ENCODE peak calls at places on chromosomes 12 and 14, in five cellular contexts. One of them, this sample, is unnamed.

GRCh38 chr12:55926738-55927587 is 731 bp downstream of the PYM1 start:
- DNase-seq in MM.1S: peak; percentile 91
- DNase-seq in GM12865: peak; percentile 97
- DNase-seq in esophagus squamous epithelium: peak; percentile 56
- DNase-seq in lower leg skin: peak; percentile 89
- DNase-seq in this sample: peak; percentile 77

GRCh38 chr12:106581543-106582263 is 1.1 kb upstream of the RFX4 start:
- DNase-seq in lower leg skin: no peak
- DNase-seq in esophagus squamous epithelium: no peak
- DNase-seq in GM12865: no peak
- DNase-seq in MM.1S: no peak
- DNase-seq in this sample: no peak

GRCh38 chr14:63896278-63896720 is 43.5 kb downstream of the SYNE2 start:
- DNase-seq in esophagus squamous epithelium: no peak
- DNase-seq in GM12865: no peak
- DNase-seq in MM.1S: no peak
- DNase-seq in lower leg skin: peak; percentile 24
- DNase-seq in this sample: no peak

GRCh38 chr14:73248294-73248868 is 11.1 kb downstream of the PAPLN start:
- DNase-seq in MM.1S: no peak
- DNase-seq in GM12865: peak; percentile 82
- DNase-seq in lower leg skin: no peak
- DNase-seq in esophagus squamous epithelium: no peak
- DNase-seq in this sample: no peak

GRCh38 chr12:50019524-50019923 is 5.8 kb downstream of the RACGAP1 start:
- DNase-seq in lower leg skin: no peak
- DNase-seq in GM12865: no peak
- DNase-seq in esophagus squamous epithelium: no peak
- DNase-seq in MM.1S: no peak
- DNase-seq in this sample: no peak

GRCh38 chr14:61475316-61475715 is 153.9 kb downstream of the PRKCH start:
- DNase-seq in MM.1S: peak; percentile 48
- DNase-seq in GM12865: peak; percentile 76
- DNase-seq in esophagus squamous epithelium: no peak
- DNase-seq in lower leg skin: no peak
- DNase-seq in this sample: no peak

GRCh38 chr14:33218030-33218429 is 279.4 kb downstream of the NPAS3 start:
- DNase-seq in MM.1S: no peak
- DNase-seq in GM12865: no peak
- DNase-seq in esophagus squamous epithelium: no peak
- DNase-seq in lower leg skin: no peak
- DNase-seq in this sample: no peak

GRCh38 chr14:20808084-20808483 is 5.4 kb upstream of the RNASE1 start:
- DNase-seq in lower leg skin: no peak
- DNase-seq in esophagus squamous epithelium: no peak
- DNase-seq in MM.1S: no peak
- DNase-seq in GM12865: no peak
- DNase-seq in this sample: no peak

GRCh38 chr14:90556050-90556477 is 159.2 kb downstream of the CALM1 start:
- DNase-seq in MM.1S: no peak
- DNase-seq in GM12865: no peak
- DNase-seq in lower leg skin: no peak
- DNase-seq in esophagus squamous epithelium: no peak
- DNase-seq in this sample: no peak

GRCh38 chr14:104108570-104109060 is 23.1 kb downstream of the ASPG start:
- DNase-seq in GM12865: no peak
- DNase-seq in MM.1S: no peak
- DNase-seq in lower leg skin: no peak
- DNase-seq in esophagus squamous epithelium: no peak
- DNase-seq in this sample: no peak

GRCh38 chr12:125999643-126000042 is 934.4 kb downstream of the AACS start:
- DNase-seq in esophagus squamous epithelium: no peak
- DNase-seq in lower leg skin: no peak
- DNase-seq in MM.1S: no peak
- DNase-seq in GM12865: no peak
- DNase-seq in this sample: no peak

GRCh38 chr12:126093911-126094310 is 1028.7 kb downstream of the AACS start:
- DNase-seq in GM12865: no peak
- DNase-seq in esophagus squamous epithelium: no peak
- DNase-seq in lower leg skin: no peak
- DNase-seq in MM.1S: no peak
- DNase-seq in this sample: no peak

GRCh38 chr12:120887253-120888043 is 16.7 kb downstream of the SPPL3 start:
- DNase-seq in lower leg skin: no peak
- DNase-seq in GM12865: no peak
- DNase-seq in esophagus squamous epithelium: no peak
- DNase-seq in MM.1S: peak; percentile 12
- DNase-seq in this sample: no peak

GRCh38 chr12:121534495-121535148 is 46.2 kb downstream of the KDM2B start:
- DNase-seq in esophagus squamous epithelium: no peak
- DNase-seq in MM.1S: peak; percentile 25
- DNase-seq in GM12865: peak; percentile 77
- DNase-seq in lower leg skin: no peak
- DNase-seq in this sample: no peak

GRCh38 chr12:23950775-23951391 is 1.4 kb upstream of the SOX5 start:
- DNase-seq in esophagus squamous epithelium: no peak
- DNase-seq in MM.1S: no peak
- DNase-seq in lower leg skin: no peak
- DNase-seq in GM12865: no peak
- DNase-seq in this sample: no peak

GRCh38 chr12:51833446-51834227 is 14.9 kb downstream of the FIGNL2 start:
- DNase-seq in GM12865: no peak
- DNase-seq in esophagus squamous epithelium: no peak
- DNase-seq in MM.1S: no peak
- DNase-seq in lower leg skin: no peak
- DNase-seq in this sample: no peak

GRCh38 chr12:77995436-77996167 is 164.9 kb downstream of the NAV3 start:
- DNase-seq in GM12865: peak; percentile 72
- DNase-seq in esophagus squamous epithelium: no peak
- DNase-seq in MM.1S: no peak
- DNase-seq in lower leg skin: no peak
- DNase-seq in this sample: no peak

GRCh38 chr12:98909749-98910148 is 264.7 kb downstream of the APAF1 start:
- DNase-seq in GM12865: no peak
- DNase-seq in esophagus squamous epithelium: no peak
- DNase-seq in lower leg skin: no peak
- DNase-seq in MM.1S: no peak
- DNase-seq in this sample: no peak

GRCh38 chr12:95146767-95147166 is 70.5 kb downstream of the FGD6 start:
- DNase-seq in MM.1S: no peak
- DNase-seq in esophagus squamous epithelium: no peak
- DNase-seq in lower leg skin: no peak
- DNase-seq in GM12865: no peak
- DNase-seq in this sample: no peak

GRCh38 chr14:104299993-104300761 is 161.8 kb downstream of the KIF26A start:
- DNase-seq in GM12865: no peak
- DNase-seq in MM.1S: no peak
- DNase-seq in lower leg skin: no peak
- DNase-seq in esophagus squamous epithelium: no peak
- DNase-seq in this sample: no peak

GRCh38 chr14:34113051-34113511 is 162.2 kb upstream of the EGLN3 start:
- DNase-seq in lower leg skin: no peak
- DNase-seq in MM.1S: no peak
- DNase-seq in esophagus squamous epithelium: no peak
- DNase-seq in GM12865: no peak
- DNase-seq in this sample: no peak

GRCh38 chr14:21063479-21063878 is 5.9 kb downstream of the RNASE8 start:
- DNase-seq in GM12865: no peak
- DNase-seq in MM.1S: no peak
- DNase-seq in lower leg skin: no peak
- DNase-seq in esophagus squamous epithelium: no peak
- DNase-seq in this sample: no peak

GRCh38 chr12:101891462-101891971 is 14.1 kb downstream of the DRAM1 start:
- DNase-seq in MM.1S: peak; percentile 25
- DNase-seq in lower leg skin: peak; percentile 40
- DNase-seq in GM12865: peak; percentile 70
- DNase-seq in esophagus squamous epithelium: no peak
- DNase-seq in this sample: peak; percentile 55

GRCh38 chr12:88684610-88685009 is 104.3 kb upstream of the KITLG start:
- DNase-seq in MM.1S: no peak
- DNase-seq in GM12865: no peak
- DNase-seq in lower leg skin: no peak
- DNase-seq in esophagus squamous epithelium: no peak
- DNase-seq in this sample: no peak

DNA sequence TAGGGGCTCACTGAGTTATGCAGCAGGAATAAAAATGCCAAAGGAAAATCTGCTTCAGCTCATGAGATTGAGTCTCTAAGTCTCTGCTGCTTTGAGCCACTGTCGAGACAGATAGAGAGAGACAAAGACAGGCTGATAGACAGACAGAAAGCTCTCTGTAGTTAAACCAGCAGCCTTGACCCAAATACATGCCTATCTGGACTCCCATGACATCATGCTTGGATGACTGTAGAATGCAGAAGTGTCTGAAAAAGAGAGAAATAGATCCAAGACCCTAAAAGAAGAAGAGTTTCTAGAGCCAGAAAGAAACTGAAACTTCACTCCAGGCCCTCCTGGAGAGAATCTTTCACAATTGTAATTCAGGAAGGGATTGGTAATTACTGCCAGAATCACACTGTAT is 122.6 kb upstream of the PLXNC1 start:
- DNase-seq in MM.1S: no peak
- DNase-seq in esophagus squamous epithelium: no peak
- DNase-seq in GM12865: no peak
- DNase-seq in lower leg skin: no peak
- DNase-seq in this sample: no peak
- H3K4me3 ChIP-seq in MM.1S: no peak overlapping the region
- H3K4me3 ChIP-seq in esophagus squamous epithelium: no peak overlapping the region
- H3K4me3 ChIP-seq in GM12865: no peak overlapping the region
- H3K4me3 ChIP-seq in lower leg skin: no peak overlapping the region
- H3K4me3 ChIP-seq in this sample: no peak overlapping the region

GRCh38 chr12:76078748-76079147 is 5.7 kb downstream of the NAP1L1 start:
- DNase-seq in esophagus squamous epithelium: no peak
- DNase-seq in GM12865: no peak
- DNase-seq in lower leg skin: no peak
- DNase-seq in MM.1S: no peak
- DNase-seq in this sample: no peak

GRCh38 chr12:76080017-76080728 is 4.3 kb downstream of the NAP1L1 start:
- DNase-seq in esophagus squamous epithelium: no peak
- DNase-seq in MM.1S: no peak
- DNase-seq in lower leg skin: no peak
- DNase-seq in GM12865: no peak
- DNase-seq in this sample: no peak

GRCh38 chr12:76083246-76083735 is 1.2 kb downstream of the NAP1L1 start:
- DNase-seq in lower leg skin: no peak
- DNase-seq in esophagus squamous epithelium: no peak
- DNase-seq in MM.1S: no peak
- DNase-seq in GM12865: no peak
- DNase-seq in this sample: no peak

GRCh38 chr12:76081909-76082308 is 2.6 kb downstream of the NAP1L1 start:
- DNase-seq in lower leg skin: no peak
- DNase-seq in MM.1S: no peak
- DNase-seq in GM12865: no peak
- DNase-seq in esophagus squamous epithelium: no peak
- DNase-seq in this sample: no peak

GRCh38 chr12:76080729-76081415 is 3.6 kb downstream of the NAP1L1 start:
- DNase-seq in esophagus squamous epithelium: no peak
- DNase-seq in lower leg skin: no peak
- DNase-seq in GM12865: peak; percentile 18
- DNase-seq in MM.1S: no peak
- DNase-seq in this sample: no peak
- TF ChIP-seq CTCF in esophagus squamous epithelium: no peak
- TF ChIP-seq CTCF in lower leg skin: no peak
- TF ChIP-seq CTCF in GM12865: peak; percentile 16
- TF ChIP-seq CTCF in MM.1S: peak; percentile 28
- TF ChIP-seq CTCF in this sample: peak; percentile 19

DNA sequence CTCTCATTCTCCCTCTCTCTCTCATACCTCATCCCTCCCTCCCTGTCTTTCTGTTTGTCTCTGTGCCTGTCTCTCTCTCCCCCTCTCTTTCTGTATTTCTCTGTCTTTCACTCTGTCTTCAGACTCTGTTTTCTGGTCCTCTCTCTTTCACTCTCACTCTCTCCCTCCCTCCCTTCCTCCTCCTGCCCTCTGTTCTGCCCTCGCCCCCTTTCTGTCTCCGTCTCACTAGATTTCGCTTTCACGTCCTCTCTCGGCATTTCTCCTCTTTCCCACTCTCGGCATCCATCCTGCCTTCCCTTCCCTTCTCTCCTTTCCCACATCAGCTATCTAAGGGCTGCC is 183.0 kb downstream of the PHETA1 start:
- DNase-seq in GM12865: no peak
- DNase-seq in esophagus squamous epithelium: no peak
- DNase-seq in MM.1S: no peak
- DNase-seq in lower leg skin: no peak
- DNase-seq in this sample: no peak
- H3K4me3 ChIP-seq in GM12865: no peak overlapping the region
- H3K4me3 ChIP-seq in esophagus squamous epithelium: no peak overlapping the region
- H3K4me3 ChIP-seq in MM.1S: no peak overlapping the region
- H3K4me3 ChIP-seq in lower leg skin: no peak overlapping the region
- H3K4me3 ChIP-seq in this sample: no peak overlapping the region

GRCh38 chr12:66548338-66549049 is 130.4 kb downstream of the GRIP1 start:
- DNase-seq in lower leg skin: no peak
- DNase-seq in MM.1S: no peak
- DNase-seq in GM12865: peak; percentile 27
- DNase-seq in esophagus squamous epithelium: no peak
- DNase-seq in this sample: no peak
- TF ChIP-seq CTCF in lower leg skin: no peak
- TF ChIP-seq CTCF in MM.1S: peak; percentile 17
- TF ChIP-seq CTCF in GM12865: peak; percentile 35
- TF ChIP-seq CTCF in esophagus squamous epithelium: no peak
- TF ChIP-seq CTCF in this sample: no peak

DNA sequence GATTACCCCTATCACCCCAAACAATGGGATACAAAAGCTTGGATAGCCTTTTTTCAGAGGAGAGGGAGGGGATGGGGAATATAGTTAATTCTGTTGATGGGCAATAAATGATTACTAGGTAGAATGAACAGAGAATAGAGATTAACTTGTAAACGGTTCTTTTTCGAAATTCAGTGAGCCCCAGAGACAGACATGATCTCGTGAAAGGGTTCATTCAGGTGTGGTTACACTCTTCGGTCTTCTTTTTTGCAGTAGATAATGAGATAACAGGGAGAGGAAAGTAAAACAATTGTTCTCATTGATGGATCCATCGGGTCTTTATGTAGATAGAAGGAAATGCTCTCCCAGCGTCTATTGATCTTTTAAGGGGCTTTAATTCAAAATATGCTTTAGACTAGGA is 69.3 kb upstream of the RASSF8 start:
- DNase-seq in lower leg skin: no peak
- DNase-seq in GM12865: no peak
- DNase-seq in MM.1S: no peak
- DNase-seq in esophagus squamous epithelium: no peak
- DNase-seq in this sample: no peak
- H3K4me3 ChIP-seq in lower leg skin: no peak overlapping the region
- H3K4me3 ChIP-seq in GM12865: no peak overlapping the region
- H3K4me3 ChIP-seq in MM.1S: no peak overlapping the region
- H3K4me3 ChIP-seq in esophagus squamous epithelium: no peak overlapping the region
- H3K4me3 ChIP-seq in this sample: no peak overlapping the region

GRCh38 chr14:59422069-59422881 is 42.9 kb downstream of the GPR135 start:
- DNase-seq in GM12865: no peak
- DNase-seq in MM.1S: no peak
- DNase-seq in lower leg skin: no peak
- DNase-seq in esophagus squamous epithelium: no peak
- DNase-seq in this sample: no peak
- TF ChIP-seq CTCF in GM12865: peak; percentile 5
- TF ChIP-seq CTCF in MM.1S: peak; percentile 23
- TF ChIP-seq CTCF in lower leg skin: no peak
- TF ChIP-seq CTCF in esophagus squamous epithelium: no peak
- TF ChIP-seq CTCF in this sample: no peak

GRCh38 chr12:69836015-69836414 is 11.0 kb downstream of the MYRFL start:
- DNase-seq in GM12865: no peak
- DNase-seq in esophagus squamous epithelium: no peak
- DNase-seq in lower leg skin: no peak
- DNase-seq in MM.1S: no peak
- DNase-seq in this sample: no peak
- H3K4me3 ChIP-seq in GM12865: no peak overlapping the region
- H3K4me3 ChIP-seq in esophagus squamous epithelium: no peak overlapping the region
- H3K4me3 ChIP-seq in lower leg skin: no peak overlapping the region
- H3K4me3 ChIP-seq in MM.1S: no peak overlapping the region
- H3K4me3 ChIP-seq in this sample: no peak overlapping the region